ENCODE peak calls at places on chromosomes 12 and 14, in nine cellular contexts. One of them, this sample, is unnamed.
A peak's percentile ranks its signal among the peaks of the same experiment; 100 is the strongest.

GRCh38 chr12:93943766-93944165 is 204.6 kb upstream of the PLXNC1 start:
- DNase-seq in pancreas: no peak
- DNase-seq in heart right ventricle: no peak
- DNase-seq in fibroblast of mammary gland: peak; percentile 72
- DNase-seq in astrocyte: peak; percentile 15
- DNase-seq in prostate gland: peak; percentile 78
- DNase-seq in lower leg skin: peak; percentile 51
- DNase-seq in BE2C: no peak
- DNase-seq in CD8-positive, alpha-beta T cell: no peak
- DNase-seq in this sample: no peak

GRCh38 chr12:127191124-127191523 is 1075.8 kb upstream of the TMEM132C start:
- DNase-seq in pancreas: no peak
- DNase-seq in heart right ventricle: no peak
- DNase-seq in fibroblast of mammary gland: peak; percentile 93
- DNase-seq in astrocyte: peak; percentile 84
- DNase-seq in prostate gland: no peak
- DNase-seq in lower leg skin: no peak
- DNase-seq in BE2C: no peak
- DNase-seq in CD8-positive, alpha-beta T cell: no peak
- DNase-seq in this sample: no peak

GRCh38 chr14:34018564-34019244 is 67.8 kb upstream of the EGLN3 start:
- DNase-seq in pancreas: no peak
- DNase-seq in heart right ventricle: peak; percentile 23
- DNase-seq in fibroblast of mammary gland: peak; percentile 50
- DNase-seq in astrocyte: no peak
- DNase-seq in prostate gland: no peak
- DNase-seq in lower leg skin: peak; percentile 31
- DNase-seq in BE2C: no peak
- DNase-seq in CD8-positive, alpha-beta T cell: no peak
- DNase-seq in this sample: peak; percentile 44

GRCh38 chr14:97159124-97159523 is 361.9 kb downstream of the VRK1 start:
- DNase-seq in pancreas: no peak
- DNase-seq in heart right ventricle: no peak
- DNase-seq in fibroblast of mammary gland: no peak
- DNase-seq in astrocyte: no peak
- DNase-seq in prostate gland: no peak
- DNase-seq in lower leg skin: no peak
- DNase-seq in BE2C: no peak
- DNase-seq in CD8-positive, alpha-beta T cell: no peak
- DNase-seq in this sample: no peak

GRCh38 chr12:45575823-45576448 is 153.6 kb upstream of the ARID2 start:
- DNase-seq in pancreas: no peak
- DNase-seq in heart right ventricle: no peak
- DNase-seq in fibroblast of mammary gland: peak; percentile 8
- DNase-seq in astrocyte: no peak
- DNase-seq in prostate gland: no peak
- DNase-seq in lower leg skin: no peak
- DNase-seq in BE2C: no peak
- DNase-seq in CD8-positive, alpha-beta T cell: no peak
- DNase-seq in this sample: peak; percentile 40

GRCh38 chr12:48032597-48032996 is 28.3 kb upstream of the COL2A1 start:
- DNase-seq in pancreas: no peak
- DNase-seq in heart right ventricle: no peak
- DNase-seq in fibroblast of mammary gland: peak; percentile 4
- DNase-seq in astrocyte: no peak
- DNase-seq in prostate gland: no peak
- DNase-seq in lower leg skin: no peak
- DNase-seq in BE2C: no peak
- DNase-seq in CD8-positive, alpha-beta T cell: no peak
- DNase-seq in this sample: no peak

GRCh38 chr14:103121846-103122577 is 1.2 kb upstream of the TNFAIP2 start:
- DNase-seq in pancreas: peak; percentile 89
- DNase-seq in heart right ventricle: peak; percentile 89
- DNase-seq in fibroblast of mammary gland: peak; percentile 90
- DNase-seq in astrocyte: peak; percentile 66
- DNase-seq in prostate gland: peak; percentile 77
- DNase-seq in lower leg skin: peak; percentile 66
- DNase-seq in BE2C: peak; percentile 97
- DNase-seq in CD8-positive, alpha-beta T cell: no peak
- DNase-seq in this sample: no peak

GRCh38 chr12:120562906-120563305 is 18.3 kb downstream of the POP5 start:
- DNase-seq in pancreas: no peak
- DNase-seq in heart right ventricle: peak; percentile 27
- DNase-seq in fibroblast of mammary gland: no peak
- DNase-seq in astrocyte: no peak
- DNase-seq in prostate gland: no peak
- DNase-seq in lower leg skin: no peak
- DNase-seq in BE2C: no peak
- DNase-seq in CD8-positive, alpha-beta T cell: no peak
- DNase-seq in this sample: no peak

GRCh38 chr12:110079477-110080400 is 31.4 kb upstream of the C12orf76 start:
- DNase-seq in pancreas: no peak
- DNase-seq in heart right ventricle: peak; percentile 49
- DNase-seq in fibroblast of mammary gland: no peak
- DNase-seq in astrocyte: no peak
- DNase-seq in prostate gland: no peak
- DNase-seq in lower leg skin: peak; percentile 29
- DNase-seq in BE2C: no peak
- DNase-seq in CD8-positive, alpha-beta T cell: peak; percentile 67
- DNase-seq in this sample: peak; percentile 88
- H3K4me3 ChIP-seq in pancreas: no peak overlapping the region
- H3K4me3 ChIP-seq in heart right ventricle: peak overlapping the region; percentile 4
- H3K4me3 ChIP-seq in fibroblast of mammary gland: no peak overlapping the region
- H3K4me3 ChIP-seq in astrocyte: no peak overlapping the region
- H3K4me3 ChIP-seq in prostate gland: no peak overlapping the region
- H3K4me3 ChIP-seq in lower leg skin: no peak overlapping the region
- H3K4me3 ChIP-seq in BE2C: no peak overlapping the region
- H3K4me3 ChIP-seq in CD8-positive, alpha-beta T cell: peak overlapping the region; percentile 44
- H3K4me3 ChIP-seq in this sample: peak overlapping the region; percentile 46

GRCh38 chr14:88209273-88209672 is 113.8 kb downstream of the KCNK10 start:
- DNase-seq in pancreas: no peak
- DNase-seq in heart right ventricle: no peak
- DNase-seq in fibroblast of mammary gland: no peak
- DNase-seq in astrocyte: no peak
- DNase-seq in prostate gland: no peak
- DNase-seq in lower leg skin: no peak
- DNase-seq in BE2C: no peak
- DNase-seq in CD8-positive, alpha-beta T cell: no peak
- DNase-seq in this sample: no peak

GRCh38 chr14:88208858-88209257 is 114.2 kb downstream of the KCNK10 start:
- DNase-seq in pancreas: no peak
- DNase-seq in heart right ventricle: no peak
- DNase-seq in fibroblast of mammary gland: no peak
- DNase-seq in astrocyte: no peak
- DNase-seq in prostate gland: no peak
- DNase-seq in lower leg skin: no peak
- DNase-seq in BE2C: no peak
- DNase-seq in CD8-positive, alpha-beta T cell: no peak
- DNase-seq in this sample: no peak

GRCh38 chr14:88212691-88213090 is 110.4 kb downstream of the KCNK10 start:
- DNase-seq in pancreas: no peak
- DNase-seq in heart right ventricle: no peak
- DNase-seq in fibroblast of mammary gland: no peak
- DNase-seq in astrocyte: no peak
- DNase-seq in prostate gland: no peak
- DNase-seq in lower leg skin: no peak
- DNase-seq in BE2C: no peak
- DNase-seq in CD8-positive, alpha-beta T cell: no peak
- DNase-seq in this sample: no peak

DNA sequence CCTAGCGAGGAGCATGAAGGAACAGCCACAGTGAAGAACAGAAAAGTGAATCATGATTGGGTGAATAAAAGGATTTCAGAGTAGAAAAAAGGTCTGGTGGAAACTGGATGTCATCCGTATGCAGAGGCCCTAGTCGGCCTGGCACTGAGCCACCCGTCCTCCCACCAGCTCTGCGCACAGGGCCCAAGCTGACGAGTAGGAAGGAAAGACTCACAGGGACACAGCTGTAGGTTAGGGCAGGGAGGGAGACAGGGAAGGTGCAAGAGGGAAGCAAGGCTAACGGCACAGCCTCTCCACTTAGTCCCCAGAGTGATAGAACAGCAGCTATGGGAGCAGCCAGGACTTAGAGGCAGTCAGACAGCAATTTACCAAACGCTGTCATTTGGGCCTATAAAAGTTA is 112.6 kb downstream of the KCNK10 start:
- DNase-seq in pancreas: no peak
- DNase-seq in heart right ventricle: no peak
- DNase-seq in fibroblast of mammary gland: no peak
- DNase-seq in astrocyte: no peak
- DNase-seq in prostate gland: no peak
- DNase-seq in lower leg skin: no peak
- DNase-seq in BE2C: peak; percentile 52
- DNase-seq in CD8-positive, alpha-beta T cell: no peak
- DNase-seq in this sample: no peak
- TF ChIP-seq CTCF in pancreas: no peak
- TF ChIP-seq CTCF in heart right ventricle: no peak
- TF ChIP-seq CTCF in fibroblast of mammary gland: no peak
- TF ChIP-seq CTCF in astrocyte: no peak
- TF ChIP-seq CTCF in prostate gland: no peak
- TF ChIP-seq CTCF in lower leg skin: no peak
- TF ChIP-seq CTCF in BE2C: no peak
- TF ChIP-seq CTCF in CD8-positive, alpha-beta T cell: no peak
- TF ChIP-seq CTCF in this sample: no peak

DNA sequence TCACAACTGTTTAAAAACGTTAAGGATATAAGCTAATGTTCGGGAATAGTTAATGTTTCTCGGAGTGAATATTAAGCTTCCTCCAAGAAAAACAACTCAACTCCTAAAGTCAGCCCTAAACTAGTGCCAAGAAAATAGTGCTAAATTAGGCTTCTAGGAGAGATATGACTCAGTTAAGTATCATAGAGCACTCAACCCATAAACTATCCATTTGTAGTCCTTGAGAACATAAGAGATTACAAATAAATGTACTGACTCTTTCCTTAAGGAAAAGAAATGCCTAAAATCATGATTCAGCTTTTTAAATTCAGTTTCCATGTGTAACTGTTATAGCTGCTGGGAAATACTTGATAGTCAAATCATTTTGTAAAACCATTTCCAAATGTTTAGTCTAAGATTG is 117.1 kb downstream of the HMGA2 start:
- DNase-seq in pancreas: no peak
- DNase-seq in heart right ventricle: no peak
- DNase-seq in fibroblast of mammary gland: peak; percentile 97
- DNase-seq in astrocyte: peak; percentile 96
- DNase-seq in prostate gland: no peak
- DNase-seq in lower leg skin: no peak
- DNase-seq in BE2C: no peak
- DNase-seq in CD8-positive, alpha-beta T cell: no peak
- DNase-seq in this sample: no peak
- H3K4me3 ChIP-seq in pancreas: no peak overlapping the region
- H3K4me3 ChIP-seq in heart right ventricle: no peak overlapping the region
- H3K4me3 ChIP-seq in fibroblast of mammary gland: no peak overlapping the region
- H3K4me3 ChIP-seq in astrocyte: no peak overlapping the region
- H3K4me3 ChIP-seq in prostate gland: no peak overlapping the region
- H3K4me3 ChIP-seq in lower leg skin: no peak overlapping the region
- H3K4me3 ChIP-seq in BE2C: no peak overlapping the region
- H3K4me3 ChIP-seq in CD8-positive, alpha-beta T cell: no peak overlapping the region
- H3K4me3 ChIP-seq in this sample: no peak overlapping the region

GRCh38 chr14:22865424-22866215 is 5.9 kb upstream of the LRP10 start:
- DNase-seq in pancreas: no peak
- DNase-seq in heart right ventricle: no peak
- DNase-seq in fibroblast of mammary gland: no peak
- DNase-seq in astrocyte: no peak
- DNase-seq in prostate gland: no peak
- DNase-seq in lower leg skin: no peak
- DNase-seq in BE2C: no peak
- DNase-seq in CD8-positive, alpha-beta T cell: no peak
- DNase-seq in this sample: no peak
- TF ChIP-seq CTCF in pancreas: no peak
- TF ChIP-seq CTCF in heart right ventricle: no peak
- TF ChIP-seq CTCF in fibroblast of mammary gland: peak; percentile 29
- TF ChIP-seq CTCF in astrocyte: no peak
- TF ChIP-seq CTCF in prostate gland: no peak
- TF ChIP-seq CTCF in lower leg skin: no peak
- TF ChIP-seq CTCF in BE2C: peak; percentile 36
- TF ChIP-seq CTCF in CD8-positive, alpha-beta T cell: no peak
- TF ChIP-seq CTCF in this sample: peak; percentile 32

GRCh38 chr12:96720363-96720705 is 186.7 kb upstream of the NEDD1 start:
- DNase-seq in pancreas: peak; percentile 64
- DNase-seq in heart right ventricle: no peak
- DNase-seq in fibroblast of mammary gland: peak; percentile 1
- DNase-seq in astrocyte: no peak
- DNase-seq in prostate gland: peak; percentile 32
- DNase-seq in lower leg skin: no peak
- DNase-seq in BE2C: no peak
- DNase-seq in CD8-positive, alpha-beta T cell: peak; percentile 8
- DNase-seq in this sample: no peak
- H3K4me3 ChIP-seq in pancreas: peak overlapping the region; percentile 29
- H3K4me3 ChIP-seq in heart right ventricle: peak overlapping the region; percentile 38
- H3K4me3 ChIP-seq in fibroblast of mammary gland: peak overlapping the region; percentile 25
- H3K4me3 ChIP-seq in astrocyte: peak overlapping the region; percentile 52
- H3K4me3 ChIP-seq in prostate gland: peak overlapping the region; percentile 28
- H3K4me3 ChIP-seq in lower leg skin: no peak overlapping the region
- H3K4me3 ChIP-seq in BE2C: peak overlapping the region; percentile 32
- H3K4me3 ChIP-seq in CD8-positive, alpha-beta T cell: peak overlapping the region; percentile 57
- H3K4me3 ChIP-seq in this sample: peak overlapping the region; percentile 22

DNA sequence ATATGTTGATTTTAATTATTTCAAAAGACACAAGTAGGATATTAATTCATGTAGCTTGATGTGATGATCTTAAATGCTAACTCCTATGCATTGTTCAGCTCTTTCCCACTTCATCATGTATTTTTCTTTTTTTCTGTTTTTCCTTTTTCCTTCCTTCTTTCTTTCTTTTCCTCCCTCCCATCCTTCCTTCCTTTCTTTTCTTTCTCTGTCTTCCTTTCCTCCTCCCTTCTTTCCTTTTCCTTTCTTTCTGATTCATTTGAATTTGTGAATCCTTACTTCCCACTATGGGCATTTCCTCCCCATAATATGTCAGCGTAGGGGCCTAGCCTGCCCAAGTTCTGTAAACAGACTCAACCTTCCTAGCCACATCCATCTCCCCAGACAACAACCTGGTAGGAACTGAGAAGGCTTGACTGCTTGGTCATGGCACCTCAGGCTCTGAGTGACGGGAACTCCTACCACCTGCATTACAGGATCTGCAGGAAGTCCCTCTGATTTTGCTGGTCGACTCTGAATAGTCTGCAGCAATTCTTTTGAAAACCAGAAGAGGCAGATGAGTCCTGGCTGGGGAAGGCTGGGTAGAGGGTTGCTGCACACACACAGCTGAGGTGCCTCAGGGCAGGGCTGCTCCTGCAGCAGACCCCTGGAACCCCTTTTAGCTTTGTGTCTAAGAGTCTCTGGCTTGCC is 33.4 kb upstream of the BHLHE41 start:
- DNase-seq in pancreas: no peak
- DNase-seq in heart right ventricle: no peak
- DNase-seq in fibroblast of mammary gland: no peak
- DNase-seq in astrocyte: no peak
- DNase-seq in prostate gland: no peak
- DNase-seq in lower leg skin: no peak
- DNase-seq in BE2C: peak; percentile 15
- DNase-seq in CD8-positive, alpha-beta T cell: no peak
- DNase-seq in this sample: peak; percentile 55
- TF ChIP-seq CTCF in pancreas: no peak
- TF ChIP-seq CTCF in heart right ventricle: no peak
- TF ChIP-seq CTCF in fibroblast of mammary gland: no peak
- TF ChIP-seq CTCF in astrocyte: no peak
- TF ChIP-seq CTCF in prostate gland: no peak
- TF ChIP-seq CTCF in lower leg skin: no peak
- TF ChIP-seq CTCF in BE2C: no peak
- TF ChIP-seq CTCF in CD8-positive, alpha-beta T cell: no peak
- TF ChIP-seq CTCF in this sample: peak; percentile 45

This sample was measured in GM12864.